ENCODE peak calls at places on chromosomes 5 and 9, in four cellular contexts. E, Q, X and B are unnamed samples.

GRCh38 chr9:122151267-122151828 is 8.2 kb downstream of the NDUFA8 start:
- DNase-seq in E (no peak), Q (no peak), X (no peak), B (no peak)

GRCh38 chr9:18605763-18606162 is 131.8 kb downstream of the ADAMTSL1 start:
- DNase-seq in E (peak), Q (no peak), X (no peak), B (no peak)

GRCh38 chr5:32027717-32028321 is 146.3 kb downstream of the GOLPH3 start:
- DNase-seq in E (peak), Q (peak), X (no peak), B (no peak)

GRCh38 chr5:73957397-73958001 is 331.5 kb downstream of the ARHGEF28 start:
- DNase-seq in E (no peak), Q (no peak), X (no peak), B (no peak)

GRCh38 chr5:162372265-162372664 is 304.7 kb downstream of the GABRG2 start:
- DNase-seq in E (no peak), Q (no peak), X (no peak), B (no peak)

GRCh38 chr9:37904647-37905505 is 949 bp upstream of the SLC25A51 start:
- DNase-seq in E (no peak), Q (peak), X (no peak), B (no peak)

GRCh38 chr5:134007581-134008256 is 2.9 kb upstream of the VDAC1 start:
- DNase-seq in E (no peak), Q (no peak), X (no peak), B (no peak)

GRCh38 chr9:112081918-112082729 is 93.0 kb downstream of the SUSD1 start:
- DNase-seq in E (no peak), Q (no peak), X (no peak), B (no peak)

GRCh38 chr5:14263700-14264099 is 120.6 kb downstream of the TRIO start:
- DNase-seq in E (no peak), Q (no peak), X (no peak), B (no peak)

GRCh38 chr5:143593723-143594122 is 190.2 kb upstream of the NR3C1 start:
- DNase-seq in E (no peak), Q (no peak), X (no peak), B (no peak)

GRCh38 chr5:178839319-178839704 is 20.4 kb upstream of the ZNF354B start:
- DNase-seq in E (peak), Q (peak), X (peak), B (peak)

DNA sequence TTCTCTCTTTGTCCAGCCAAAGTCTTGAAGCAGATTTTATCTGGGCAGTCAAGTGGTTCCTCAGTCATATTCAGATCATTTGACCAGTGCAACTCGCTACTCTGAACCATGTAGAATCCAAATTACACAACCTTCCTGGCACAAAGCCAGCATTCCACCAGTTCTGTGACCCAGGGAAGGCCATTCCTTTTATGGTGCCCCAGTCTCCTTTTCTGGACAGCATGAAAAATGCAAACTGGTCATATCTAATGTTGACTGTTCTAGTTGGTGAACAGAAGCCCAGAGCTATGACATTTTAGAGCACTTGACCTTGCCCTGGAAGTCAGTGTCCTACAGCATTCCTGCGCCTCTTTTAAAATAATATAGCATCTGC is 364.6 kb downstream of the BRINP1 start:
- DNase-seq in E (peak), Q (peak), X (no peak), B (no peak)
- H3K4me3 ChIP-seq in E (no peak), Q (no peak), X (no peak), B (no peak)

GRCh38 chr5:43309122-43309521 is 4.1 kb downstream of the HMGCS1 start:
- DNase-seq in E (no peak), Q (no peak), X (no peak), B (no peak)
- H3K4me3 ChIP-seq in E (no peak), Q (no peak), X (no peak), B (no peak)

GRCh38 chr9:136258299-136258625 is 12.7 kb upstream of the QSOX2 start:
- DNase-seq in E (no peak), Q (no peak), X (no peak), B (no peak)
- H3K4me3 ChIP-seq in E (no peak), Q (no peak), X (no peak), B (no peak)

GRCh38 chr5:170390472-170390871 is 1.3 kb upstream of the KCNMB1 start:
- DNase-seq in E (no peak), Q (no peak), X (no peak), B (no peak)
- H3K4me3 ChIP-seq in E (no peak), Q (no peak), X (no peak), B (no peak)

GRCh38 chr5:62308439-62308838 is 2.4 kb downstream of the KIF2A start:
- DNase-seq in E (no peak), Q (no peak), X (no peak), B (no peak)
- H3K4me3 ChIP-seq in E (no peak), Q (no peak), X (peak), B (peak)

GRCh38 chr9:91359083-91359482 is 2.6 kb downstream of the AUH start:
- DNase-seq in E (no peak), Q (no peak), X (no peak), B (no peak)
- H3K4me3 ChIP-seq in E (no peak), Q (no peak), X (peak), B (no peak)

GRCh38 chr9:135254176-135255032 is 166.9 kb downstream of the OLFM1 start:
- DNase-seq in E (no peak), Q (no peak), X (no peak), B (no peak)

GRCh38 chr9:135256568-135257354 is 169.3 kb downstream of the OLFM1 start:
- DNase-seq in E (no peak), Q (no peak), X (no peak), B (no peak)

GRCh38 chr9:135253305-135254004 is 166.0 kb downstream of the OLFM1 start:
- DNase-seq in E (no peak), Q (no peak), X (no peak), B (no peak)

GRCh38 chr9:135255843-135256567 is 168.5 kb downstream of the OLFM1 start:
- DNase-seq in E (no peak), Q (no peak), X (no peak), B (no peak)

DNA sequence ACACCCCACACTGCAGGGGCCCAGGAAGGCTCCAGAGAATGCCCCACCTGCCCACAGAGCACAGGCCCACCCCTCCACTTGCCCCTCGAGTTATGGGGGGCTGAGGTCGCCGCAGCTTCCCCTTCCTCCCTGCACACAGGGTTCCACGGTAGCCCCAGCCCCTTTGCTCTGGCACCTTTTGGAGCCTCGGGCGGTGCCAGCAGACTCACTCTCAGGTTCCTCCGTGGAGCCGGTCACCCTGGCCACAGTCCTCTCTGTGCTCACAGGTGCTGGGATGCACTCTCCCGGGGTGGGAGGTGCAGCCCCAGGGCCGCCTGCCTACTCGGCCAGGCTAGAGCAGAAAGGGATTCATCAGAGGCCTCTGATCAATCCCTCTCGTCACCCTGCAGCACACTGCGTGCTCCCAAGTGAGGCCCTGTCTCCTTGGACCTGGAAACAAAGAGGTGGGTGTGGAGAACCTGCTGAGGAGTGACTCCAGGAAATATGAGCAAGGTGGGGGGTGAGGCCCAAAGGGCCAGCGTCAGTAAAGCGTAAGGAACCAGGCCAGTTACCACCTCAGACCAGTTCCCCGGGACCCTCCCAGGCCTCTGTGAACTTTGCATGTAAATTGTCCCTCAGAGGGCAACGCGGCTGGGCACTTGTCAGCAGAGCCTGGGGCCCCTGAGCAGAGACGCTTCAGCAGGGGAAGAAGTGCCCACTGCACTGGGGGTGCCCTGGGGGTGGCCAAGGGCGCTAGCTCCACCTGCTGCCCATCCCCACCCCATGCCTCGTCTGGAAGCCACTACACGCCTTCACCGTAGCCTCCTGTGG is 167.8 kb downstream of the OLFM1 start:
- DNase-seq in E (no peak), Q (no peak), X (no peak), B (no peak)
- H3K4me3 ChIP-seq in E (no peak), Q (no peak), X (no peak), B (no peak)

GRCh38 chr9:137298983-137299521 is 3.0 kb downstream of the NRARP start:
- DNase-seq in E (peak), Q (no peak), X (no peak), B (no peak)
- H3K4me3 ChIP-seq in E (no peak), Q (no peak), X (no peak), B (no peak)

DNA sequence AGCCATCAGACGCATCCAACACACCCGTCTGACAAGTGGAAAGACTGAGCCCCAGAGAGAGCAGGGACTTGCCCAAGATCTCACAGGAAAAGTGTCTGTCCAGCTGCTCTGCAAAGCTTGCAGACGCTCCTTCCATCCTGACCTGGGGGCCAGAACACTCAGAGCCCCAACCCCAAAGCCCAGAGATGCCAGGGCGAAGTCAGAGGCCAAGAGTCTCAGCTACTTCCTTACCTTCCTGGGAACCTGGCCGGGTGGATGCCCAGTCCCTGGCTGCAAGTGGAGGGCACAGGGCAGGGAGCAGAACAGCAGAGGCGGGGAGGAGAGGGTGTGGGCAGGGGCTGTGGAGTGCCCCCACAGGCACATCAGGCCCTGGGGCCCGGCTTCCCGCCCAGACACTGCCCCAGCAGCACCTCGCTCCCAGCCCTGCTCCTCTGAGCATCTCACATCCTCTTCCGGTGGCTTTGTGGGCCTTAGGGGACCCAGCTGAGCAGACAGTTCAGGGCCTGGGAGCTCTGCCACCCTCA is 9.7 kb upstream of the RALGDS start:
- DNase-seq in E (no peak), Q (no peak), X (peak), B (peak)
- H3K4me3 ChIP-seq in E (no peak), Q (no peak), X (peak), B (no peak)

GRCh38 chr5:159061186-159061796 is 38.4 kb downstream of the EBF1 start:
- DNase-seq in E (peak), Q (peak), X (no peak), B (no peak)
- H3K4me3 ChIP-seq in E (no peak), Q (no peak), X (no peak), B (no peak)